ENCODE peak calls at places on chromosome 22, in four cellular contexts. Q, T, S and U are unnamed samples.
A peak's percentile ranks its signal among the peaks of the same experiment; 100 is the strongest.

GRCh38 chr22:24011735-24012068 is 598 bp downstream of the CABIN1 start:
- DNase-seq in S (no peak), T (no peak), Q (no peak), U (no peak)

GRCh38 chr22:45968751-45969413 is 8.1 kb downstream of the WNT7B start:
- DNase-seq in Q (peak; percentile 36), S (no peak), T (no peak), U (no peak)

GRCh38 chr22:46091277-46091977 is 58.9 kb upstream of the PPARA start:
- DNase-seq in Q (no peak), S (no peak), T (no peak), U (no peak)

GRCh38 chr22:39388261-39389011 is 11.1 kb upstream of the TAB1 start:
- DNase-seq in Q (peak; percentile 26), S (peak; percentile 82), T (peak; percentile 72), U (peak; percentile 14)

GRCh38 chr22:46769706-46770105 is 7.3 kb downstream of the TBC1D22A start:
- DNase-seq in T (no peak), S (no peak), Q (no peak), U (no peak)

GRCh38 chr22:22375586-22376351 is 131.2 kb downstream of the VPREB1 start:
- DNase-seq in Q (peak; percentile 29), S (no peak), T (no peak), U (no peak)

GRCh38 chr22:35498026-35498425 is 42.6 kb upstream of the RASD2 start:
- DNase-seq in S (no peak), Q (no peak), T (no peak), U (no peak)

GRCh38 chr22:46425011-46425410 is 89.5 kb downstream of the TRMU start:
- DNase-seq in T (no peak), Q (no peak), S (no peak), U (no peak)

GRCh38 chr22:39205344-39206021 is 39.3 kb downstream of the PDGFB start:
- DNase-seq in Q (no peak), T (no peak), S (no peak), U (no peak)

GRCh38 chr22:41681616-41682015 is 7.1 kb downstream of the SNU13 start:
- DNase-seq in Q (no peak), S (peak; percentile 28), T (no peak), U (no peak)

GRCh38 chr22:31275576-31275975 is 16.7 kb downstream of the PIK3IP1 start:
- DNase-seq in S (no peak), Q (no peak), T (no peak), U (no peak)

GRCh38 chr22:36922097-36922608 is 8.7 kb downstream of the CSF2RB start:
- DNase-seq in S (no peak), T (no peak), Q (no peak), U (no peak)

GRCh38 chr22:27877501-27877900 is 41.6 kb downstream of the PITPNB start:
- DNase-seq in Q (no peak), T (no peak), S (no peak), U (no peak)

GRCh38 chr22:19851291-19852176 is 3.1 kb downstream of the GNB1L start:
- DNase-seq in T (no peak), Q (no peak), S (no peak), U (no peak)

GRCh38 chr22:30340911-30341685 is 14.4 kb upstream of the TBC1D10A start:
- DNase-seq in S (no peak), Q (no peak), T (no peak), U (no peak)

GRCh38 chr22:41915035-41915782 is at the start of gene SHISA8:
- DNase-seq in Q (no peak), T (peak; percentile 57), S (peak; percentile 55), U (no peak)

GRCh38 chr22:41768420-41768819 is 32.1 kb upstream of the CCDC134 start:
- DNase-seq in Q (no peak), S (no peak), T (no peak), U (no peak)

GRCh38 chr22:47710135-47710534 is 947.7 kb downstream of the TBC1D22A start:
- DNase-seq in S (no peak), T (no peak), Q (no peak), U (no peak)

GRCh38 chr22:30277547-30278344 is 11.1 kb upstream of the OSM start:
- DNase-seq in S (no peak), T (peak; percentile 41), Q (peak; percentile 75), U (no peak)

GRCh38 chr22:46149493-46149997 is 781 bp upstream of the PPARA start:
- DNase-seq in S (peak; percentile 28), Q (no peak), T (peak; percentile 80), U (no peak)

GRCh38 chr22:44665115-44665514 is 36.9 kb upstream of the PRR5 start:
- DNase-seq in Q (no peak), S (no peak), T (peak; percentile 36), U (no peak)

GRCh38 chr22:25146906-25147754 is 52.5 kb upstream of the CRYBB3 start:
- DNase-seq in T (no peak), Q (no peak), S (no peak), U (no peak)

GRCh38 chr22:35912668-35913067 is 116.0 kb downstream of the RBFOX2 start:
- DNase-seq in Q (no peak), S (no peak), T (no peak), U (no peak)

GRCh38 chr22:21861290-21861848 is 6.1 kb downstream of the MAPK1 start:
- DNase-seq in Q (no peak), T (no peak), S (no peak), U (no peak)

GRCh38 chr22:31346255-31346732 is at the start of gene PATZ1:
- DNase-seq in S (peak; percentile 81), Q (peak; percentile 39), T (peak; percentile 86), U (peak; percentile 45)

GRCh38 chr22:43205748-43206514 is 19.0 kb upstream of the TTLL12 start:
- DNase-seq in S (no peak), Q (no peak), T (no peak), U (no peak)